ENCODE peak calls at places on chromosome 3, in eight cellular contexts. D, O, V, X, R, U, F and C are unnamed samples. For H3K36me3, the result is how much of the 10 kb centered on the place peaks cover.

GRCh38 chr3:43765417-43766030 is 74.8 kb downstream of the ABHD5 start:
- DNase-seq in U (peak), V (no peak), R (no peak), F (no peak), D (no peak), X (no peak), O (no peak), C (peak)

GRCh38 chr3:88059380-88060160 is 515 bp downstream of the ZNF654 start:
- DNase-seq in D (peak), F (no peak), O (peak), R (no peak), V (no peak), X (no peak), U (no peak), C (no peak)

GRCh38 chr3:49842843-49843242 is 13.5 kb downstream of the TRAIP start:
- DNase-seq in O (no peak), R (peak), V (no peak), D (no peak), F (no peak), X (no peak), U (no peak), C (no peak)

GRCh38 chr3:130737622-130738021 is 9.0 kb downstream of the PIK3R4 start:
- DNase-seq in X (no peak), D (no peak), F (no peak), O (no peak), U (no peak), R (no peak), V (no peak), C (no peak)

GRCh38 chr3:123076496-123077418 is 9.9 kb downstream of the PDIA5 start:
- DNase-seq in O (peak), V (no peak), F (peak), U (no peak), X (peak), D (no peak), R (peak), C (no peak)

GRCh38 chr3:6921041-6921440 is 60.1 kb downstream of the GRM7 start:
- DNase-seq in U (no peak), V (no peak), O (no peak), R (no peak), X (peak), F (no peak), D (no peak), C (no peak)

GRCh38 chr3:169661567-169662214 is 1.8 kb downstream of the MECOM start:
- DNase-seq in V (no peak), D (peak), R (peak), U (peak), F (no peak), X (peak), O (peak), C (peak)

GRCh38 chr3:65575376-65575840 is 463.3 kb downstream of the MAGI1 start:
- DNase-seq in V (no peak), X (no peak), U (peak), R (no peak), D (no peak), O (no peak), F (no peak), C (no peak)

GRCh38 chr3:124964432-124964831 is 29.9 kb upstream of the MUC13 start:
- DNase-seq in V (no peak), U (peak), X (no peak), D (no peak), O (no peak), F (no peak), R (no peak), C (no peak)

DNA sequence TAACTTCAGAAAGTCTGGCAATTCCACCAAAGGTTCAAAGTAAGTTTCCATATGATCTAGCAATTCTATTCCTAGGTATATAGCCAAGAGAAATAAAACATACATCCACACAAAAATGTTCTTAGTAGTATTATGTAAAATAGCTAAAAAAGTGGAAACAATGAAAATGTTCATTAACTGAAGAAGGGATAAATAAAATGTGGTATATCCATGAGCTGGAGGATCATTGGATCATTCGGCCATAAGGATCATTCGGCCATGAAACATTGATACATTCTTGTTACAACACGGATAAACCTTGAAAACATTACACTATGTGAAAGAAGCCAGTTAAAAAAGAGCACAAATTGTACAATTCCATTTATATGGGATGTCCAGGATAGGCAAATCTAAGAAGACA is 2.4 kb downstream of the KPNA4 start:
- DNase-seq in X (no peak), R (no peak), F (no peak), O (no peak), U (no peak), D (no peak), V (no peak), C (no peak)
- H3K4me3 ChIP-seq in X (peak), R (peak), F (no peak), O (peak), U (peak), D (no peak), V (no peak), C (peak)

GRCh38 chr3:10047876-10048275 is 21.6 kb downstream of the FANCD2 start:
- DNase-seq in U (no peak), R (no peak), D (no peak), V (no peak), F (no peak), O (no peak), X (no peak), C (no peak)
- H3K36me3 ChIP-seq in U (under half), R (under half), D (under half), V (under half), F (under half), O (under half), X (under half), C (under half)

GRCh38 chr3:167731393-167731792 is 3.3 kb downstream of the PDCD10 start:
- DNase-seq in X (no peak), V (no peak), U (no peak), F (no peak), D (no peak), R (no peak), O (no peak), C (no peak)

GRCh38 chr3:167733961-167734497 is 663 bp downstream of the PDCD10 start:
- DNase-seq in R (no peak), U (peak), V (no peak), X (no peak), O (no peak), D (no peak), F (no peak), C (no peak)

GRCh38 chr3:167734498-167735232 is at the start of gene PDCD10:
- DNase-seq in R (peak), F (peak), X (peak), V (peak), D (peak), O (peak), U (peak), C (peak)

GRCh38 chr3:167729591-167729990 is 5.1 kb downstream of the PDCD10 start:
- DNase-seq in D (no peak), U (peak), X (no peak), O (no peak), V (no peak), F (no peak), R (no peak), C (no peak)

DNA sequence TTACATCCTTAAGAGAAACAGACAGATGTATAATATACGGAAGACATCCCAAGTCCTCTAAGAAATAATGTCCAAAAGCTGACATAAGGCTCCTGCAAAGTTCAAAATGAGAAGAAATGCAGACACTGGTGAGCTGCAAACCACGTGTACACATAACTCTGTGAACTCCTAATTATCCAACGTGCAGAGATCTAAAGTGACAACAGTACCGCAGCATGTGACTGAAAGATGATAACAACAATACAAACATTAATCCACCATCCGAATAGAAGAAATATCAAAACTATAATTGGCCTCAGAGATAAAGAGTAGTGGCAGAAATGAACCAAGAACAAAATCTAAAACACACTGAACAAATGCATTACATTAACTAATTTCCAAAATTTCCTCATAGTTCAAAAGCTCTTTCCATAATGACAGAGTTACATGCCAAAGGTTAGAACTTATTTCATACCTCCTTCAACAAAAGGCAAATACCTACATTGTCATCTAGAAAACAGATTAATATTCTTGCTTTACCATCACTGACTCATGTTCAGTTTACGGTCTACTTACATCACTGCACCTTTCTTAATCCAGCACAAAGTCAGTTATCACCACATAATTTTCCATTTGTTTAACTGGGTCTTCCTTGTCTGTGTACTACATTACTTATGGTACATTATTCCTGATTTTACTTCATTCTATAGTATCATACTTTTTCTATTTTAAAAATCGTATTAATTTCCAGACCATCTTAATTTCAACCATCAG is 2.2 kb downstream of the PDCD10 start:
- DNase-seq in O (no peak), D (no peak), R (no peak), F (no peak), U (no peak), V (no peak), X (no peak), C (no peak)
- H3K4me3 ChIP-seq in O (no peak), D (no peak), R (no peak), F (no peak), U (no peak), V (no peak), X (no peak), C (no peak)

GRCh38 chr3:52210037-52210436 is 12.1 kb downstream of the ALAS1 start:
- DNase-seq in U (no peak), X (no peak), D (no peak), F (no peak), R (no peak), O (no peak), V (no peak), C (no peak)
- H3K36me3 ChIP-seq in U (under half), X (half or more), D (half or more), F (under half), R (half or more), O (half or more), V (half or more), C (under half)

GRCh38 chr3:45191424-45191823 is 34.7 kb downstream of the TMEM158 start:
- DNase-seq in F (no peak), O (no peak), R (no peak), U (no peak), V (no peak), D (no peak), X (no peak), C (no peak)
- H3K4me3 ChIP-seq in F (no peak), O (no peak), R (no peak), U (no peak), V (no peak), D (no peak), X (no peak), C (no peak)

DNA sequence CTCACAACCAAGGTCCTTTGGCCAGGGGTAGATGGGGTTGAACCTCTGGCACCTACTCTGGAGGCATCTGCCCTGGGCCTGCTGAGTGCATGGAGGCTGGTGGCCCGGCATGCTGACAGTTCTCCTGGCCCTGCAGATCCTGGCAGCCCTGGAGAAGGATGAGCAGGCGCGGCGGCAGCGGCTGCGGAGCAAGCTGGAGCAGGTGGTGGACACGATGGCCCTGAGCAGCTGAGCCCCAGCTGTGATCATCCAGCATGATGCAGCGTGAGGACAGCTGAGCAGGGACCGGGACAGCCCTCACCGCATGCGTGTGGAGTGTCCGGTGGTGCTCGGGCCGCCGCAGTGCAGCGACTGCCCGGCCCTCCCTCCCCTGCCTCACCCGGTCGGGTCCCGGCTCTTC is 50.9 kb downstream of the PLXNA1 start:
- DNase-seq in U (no peak), R (peak), F (no peak), O (no peak), X (no peak), D (no peak), V (no peak), C (peak)
- H3K36me3 ChIP-seq in U (under half), R (under half), F (under half), O (half or more), X (under half), D (under half), V (under half), C (half or more)

DNA sequence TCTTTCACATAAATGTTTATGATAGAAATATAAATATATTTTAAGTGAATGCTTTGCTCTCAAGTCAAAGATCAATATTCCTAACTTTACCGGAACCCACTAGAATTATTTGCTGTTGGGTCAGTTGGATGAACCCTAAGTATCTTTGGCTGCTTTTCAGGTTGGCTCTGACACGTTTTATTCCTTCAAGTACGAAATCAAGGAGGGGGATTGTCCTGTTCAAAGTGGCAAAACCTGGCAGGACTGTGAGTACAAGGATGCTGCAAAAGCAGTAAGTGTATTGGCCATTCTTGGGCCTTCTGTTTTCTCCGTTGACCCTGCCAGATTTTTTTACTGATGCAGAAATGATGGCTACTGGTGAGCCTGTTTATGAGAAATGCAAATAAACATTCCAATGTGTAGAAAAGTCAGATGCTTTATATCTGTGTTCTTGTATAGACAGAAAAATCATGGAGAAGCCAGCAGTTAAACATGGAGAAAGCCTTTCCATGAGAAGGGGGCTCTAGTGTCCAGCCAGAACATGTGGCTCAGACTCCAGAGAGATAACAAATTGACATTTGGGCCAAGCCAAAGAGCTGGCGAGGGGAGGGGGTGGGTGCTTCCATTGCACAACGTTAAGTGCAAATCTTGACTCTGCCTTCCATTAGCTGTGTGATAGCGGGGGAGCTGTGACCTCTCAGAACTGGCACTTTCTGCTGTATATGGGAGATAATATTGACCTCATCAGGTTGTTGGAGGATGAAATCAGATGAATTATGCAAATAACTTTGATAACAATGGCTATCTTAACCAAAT is 3.0 kb downstream of the KNG1 start:
- DNase-seq in O (no peak), F (no peak), X (no peak), U (no peak), V (no peak), R (no peak), D (no peak), C (no peak)
- H3K4me3 ChIP-seq in O (no peak), F (no peak), X (no peak), U (no peak), V (no peak), R (no peak), D (no peak), C (no peak)